ENCODE peak calls at places on chromosomes 3 and 15, in seven cellular contexts. N is breast epithelium, L is foreskin fibroblast, K is choroid plexus epithelial cell, H is body of pancreas, A is HepG2, B is osteoblast. C is an unnamed sample.

GRCh38 chr3:16028604-16029003 is 145.9 kb upstream of the GALNT15 start:
- DNase-seq in H (no peak), N (no peak), L (no peak), K (peak; percentile 43), B (peak; percentile 43), A (no peak), C (peak; percentile 45)

GRCh38 chr3:34863485-34863884 is 775.8 kb upstream of the ARPP21 start:
- DNase-seq in N (no peak), H (no peak), K (no peak), B (no peak), L (peak; percentile 16), A (no peak), C (no peak)

GRCh38 chr15:73633991-73634495 is 854 bp upstream of the NPTN start:
- DNase-seq in B (peak; percentile 90), N (no peak), A (peak; percentile 53), H (no peak), L (peak; percentile 95), K (peak; percentile 96), C (peak; percentile 92)

GRCh38 chr3:46289961-46290360 is 47.7 kb downstream of the CCR3 start:
- DNase-seq in K (no peak), N (no peak), H (no peak), L (no peak), B (no peak), A (no peak), C (no peak)

GRCh38 chr3:20537234-20537633 is 351.2 kb upstream of the SGO1 start:
- DNase-seq in L (no peak), K (no peak), A (no peak), H (no peak), B (no peak), N (no peak), C (no peak)

GRCh38 chr3:16118396-16118795 is 56.1 kb upstream of the GALNT15 start:
- DNase-seq in N (no peak), B (no peak), K (no peak), H (no peak), L (no peak), A (no peak), C (no peak)

GRCh38 chr3:125651246-125651645 is 55.9 kb upstream of the OSBPL11 start:
- DNase-seq in N (no peak), K (peak; percentile 40), L (peak; percentile 71), A (no peak), H (no peak), B (no peak), C (peak; percentile 15)

GRCh38 chr3:71784201-71784913 is 591 bp downstream of the PROK2 start:
- DNase-seq in K (no peak), H (no peak), L (peak; percentile 5), A (no peak), N (no peak), B (peak; percentile 29), C (no peak)

GRCh38 chr3:88528494-88528893 is 378.7 kb downstream of the C3orf38 start:
- DNase-seq in A (no peak), B (no peak), L (no peak), H (no peak), N (no peak), K (no peak), C (no peak)

GRCh38 chr15:49620174-49620573 is 444 bp downstream of the FAM227B start:
- DNase-seq in H (no peak), L (peak; percentile 42), B (no peak), A (no peak), N (no peak), K (peak; percentile 59), C (peak; percentile 87)

GRCh38 chr3:173945801-173946200 is 548.3 kb downstream of the NLGN1 start:
- DNase-seq in K (no peak), N (no peak), H (no peak), B (no peak), L (no peak), A (no peak), C (no peak)

GRCh38 chr3:42655980-42656679 is 2.6 kb downstream of the ZBTB47 start:
- DNase-seq in L (peak; percentile 77), A (no peak), N (no peak), B (peak; percentile 99), H (no peak), K (peak; percentile 38), C (peak; percentile 68)

DNA sequence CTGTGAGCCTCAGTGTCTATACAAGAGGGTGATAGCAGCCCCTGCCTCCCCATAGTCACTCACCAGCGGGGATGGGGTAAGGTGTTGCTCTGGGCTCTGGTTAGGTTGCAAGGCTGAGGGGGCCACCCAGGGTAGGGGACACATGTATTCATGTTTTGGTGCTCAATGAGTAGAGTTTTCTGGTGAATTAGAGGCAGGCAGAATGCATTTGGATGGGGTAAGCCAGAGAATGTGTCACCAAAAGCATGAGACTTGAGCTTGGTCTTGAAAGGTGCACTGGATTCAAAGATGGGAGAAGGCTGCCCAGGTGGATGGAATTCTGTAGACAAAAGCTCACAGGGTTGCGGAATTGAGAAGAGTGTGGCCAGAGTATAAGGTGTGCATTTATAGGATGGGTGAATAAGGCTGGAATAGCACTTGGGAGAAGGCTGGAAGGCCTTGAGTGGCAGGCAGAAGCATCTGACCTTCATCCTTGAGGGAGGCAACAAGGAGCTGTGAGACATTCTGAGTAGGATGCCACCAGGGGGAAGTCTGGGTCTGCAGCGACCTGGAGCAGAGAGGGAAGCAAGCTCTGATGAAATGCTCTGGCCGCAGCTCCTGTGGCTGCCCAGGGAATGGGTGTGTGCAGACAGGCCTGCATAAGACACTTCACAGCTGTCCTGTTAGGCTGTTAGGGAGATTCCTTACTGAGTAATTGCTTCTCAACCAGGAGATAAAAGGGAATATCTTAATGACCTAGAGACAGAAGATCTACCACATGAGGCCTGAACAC is 149.6 kb downstream of the CHDH start:
- DNase-seq in A (no peak), K (peak; percentile 7), H (no peak), N (no peak), B (no peak), L (no peak), C (peak; percentile 50)
- TF ChIP-seq CTCF in A (peak; percentile 3), K (peak; percentile 6), H (no peak), N (no peak), B (no peak), L (no peak), C (peak; percentile 14)

GRCh38 chr3:69763458-69763857 is 24.2 kb downstream of the MITF start:
- DNase-seq in N (no peak), L (no peak), A (no peak), H (no peak), B (no peak), K (no peak), C (no peak)
- H3K4me3 ChIP-seq in N (no peak overlapping the region), L (no peak overlapping the region), A (no peak overlapping the region), H (no peak overlapping the region), B (no peak overlapping the region), K (no peak overlapping the region), C (no peak overlapping the region)

GRCh38 chr3:193826126-193826795 is 233.3 kb downstream of the OPA1 start:
- DNase-seq in B (peak; percentile 85), A (no peak), H (peak; percentile 68), N (no peak), K (peak; percentile 56), L (peak; percentile 12), C (peak; percentile 43)
- TF ChIP-seq CTCF in B (peak; percentile 40), A (no peak), H (no peak), N (peak; percentile 24), K (no peak), L (no peak), C (peak; percentile 8)

GRCh38 chr3:80770106-80771079 is 991.1 kb downstream of the GBE1 start:
- DNase-seq in N (no peak), B (no peak), A (no peak), L (no peak), H (no peak), K (peak; percentile 25), C (peak; percentile 40)
- H3K4me3 ChIP-seq in N (no peak overlapping the region), B (no peak overlapping the region), A (no peak overlapping the region), L (no peak overlapping the region), H (no peak overlapping the region), K (peak overlapping the region; percentile 30), C (peak overlapping the region; percentile 50)

GRCh38 chr3:133837487-133838295 is 32.1 kb downstream of the SRPRB start:
- DNase-seq in H (no peak), A (no peak), B (peak; percentile 34), K (no peak), L (no peak), N (no peak), C (no peak)

GRCh38 chr3:133835418-133835743 is 29.8 kb downstream of the SRPRB start:
- DNase-seq in A (no peak), H (no peak), L (no peak), B (peak; percentile 71), K (no peak), N (no peak), C (no peak)

GRCh38 chr3:133835961-133836360 is 30.3 kb downstream of the SRPRB start:
- DNase-seq in A (no peak), L (no peak), K (no peak), H (no peak), B (peak; percentile 35), N (no peak), C (no peak)

GRCh38 chr3:133838296-133838789 is 32.7 kb downstream of the SRPRB start:
- DNase-seq in L (no peak), A (no peak), B (peak; percentile 61), H (no peak), N (no peak), K (no peak), C (no peak)

GRCh38 chr3:133836497-133837158 is 31.0 kb downstream of the SRPRB start:
- DNase-seq in N (no peak), L (no peak), A (no peak), B (peak; percentile 13), K (no peak), H (no peak), C (no peak)
- TF ChIP-seq CTCF in N (no peak), L (no peak), A (no peak), B (no peak), K (no peak), H (no peak), C (no peak)

GRCh38 chr3:151315846-151316245 is 774 bp downstream of the GPR87 start:
- DNase-seq in A (no peak), N (no peak), L (no peak), H (no peak), B (no peak), K (no peak), C (no peak)
- H3K4me3 ChIP-seq in A (no peak overlapping the region), N (no peak overlapping the region), L (no peak overlapping the region), H (no peak overlapping the region), B (no peak overlapping the region), K (no peak overlapping the region), C (no peak overlapping the region)

C was measured in fibroblast of the aortic adventitia.